ENCODE peak calls at places on chromosomes 5 and 9, in ten cellular contexts. X is MM.1S, F is A549, R is aorta, H is endothelial cell of umbilical vein, D is lower lobe of right lung, A is tibial artery, M is body of pancreas, O is spleen, T is ovary. Z is an unnamed sample.

GRCh38 chr5:58773744-58774441 is 191.0 kb downstream of the RAB3C start:
- DNase-seq in X (no peak), F (no peak), R (no peak), H (no peak), D (no peak), A (no peak), M (peak; percentile 81), O (no peak), T (peak; percentile 56), Z (no peak)

GRCh38 chr5:132114150-132115121 is 40.8 kb downstream of the CSF2 start:
- DNase-seq in X (no peak), F (no peak), R (no peak), H (no peak), D (no peak), A (no peak), M (no peak), O (no peak), T (no peak), Z (no peak)

GRCh38 chr9:750264-750967 is 91.1 kb upstream of the DMRT1 start:
- DNase-seq in X (no peak), F (no peak), R (no peak), H (no peak), D (no peak), A (peak; percentile 61), M (no peak), O (no peak), T (no peak), Z (no peak)

GRCh38 chr9:112380771-112381181 is 868 bp downstream of the HSDL2 start:
- DNase-seq in X (no peak), F (no peak), R (no peak), H (no peak), D (no peak), A (no peak), M (no peak), O (no peak), T (no peak), Z (no peak)

GRCh38 chr5:28855631-28856030 is 1817.2 kb upstream of the CDH9 start:
- DNase-seq in X (no peak), F (no peak), R (no peak), H (no peak), D (no peak), A (no peak), M (no peak), O (no peak), T (no peak), Z (no peak)

GRCh38 chr5:54720346-54720745 is 202.8 kb downstream of the SNX18 start:
- DNase-seq in X (no peak), F (no peak), R (no peak), H (no peak), D (no peak), A (no peak), M (no peak), O (no peak), T (no peak), Z (no peak)

GRCh38 chr5:93328833-93329232 is 252.2 kb downstream of the NR2F1-AS1 start:
- DNase-seq in X (no peak), F (no peak), R (no peak), H (no peak), D (no peak), A (no peak), M (no peak), O (no peak), T (no peak), Z (no peak)

GRCh38 chr5:97049175-97049574 is 93.2 kb downstream of the LIX1 start:
- DNase-seq in X (no peak), F (no peak), R (no peak), H (no peak), D (no peak), A (no peak), M (no peak), O (no peak), T (no peak), Z (no peak)

GRCh38 chr5:32251864-32252458 is 60.8 kb downstream of the MTMR12 start:
- DNase-seq in X (no peak), F (no peak), R (no peak), H (no peak), D (no peak), A (no peak), M (no peak), O (no peak), T (no peak), Z (no peak)

GRCh38 chr5:69519285-69519684 is 26.7 kb downstream of the OCLN start:
- DNase-seq in X (no peak), F (no peak), R (no peak), H (no peak), D (no peak), A (no peak), M (no peak), O (no peak), T (no peak), Z (no peak)

GRCh38 chr9:30574355-30575151 is 1809.9 kb upstream of the ACO1 start:
- DNase-seq in X (no peak), F (no peak), R (no peak), H (no peak), D (peak; percentile 30), A (no peak), M (peak; percentile 10), O (peak; percentile 62), T (peak; percentile 3), Z (no peak)

GRCh38 chr5:174459071-174459702 is 265.2 kb upstream of the MSX2 start:
- DNase-seq in X (no peak), F (no peak), R (no peak), H (no peak), D (no peak), A (no peak), M (no peak), O (no peak), T (no peak), Z (peak; percentile 51)
- H3K4me1 ChIP-seq in X (no peaks in the 10 kb centered on the region), F (no peaks in the 10 kb centered on the region), R (no peaks in the 10 kb centered on the region), H (no peaks in the 10 kb centered on the region), D (no peaks in the 10 kb centered on the region), A (no peaks in the 10 kb centered on the region), M (peaks cover 8% of the 10 kb centered on the region), O (no peaks in the 10 kb centered on the region), T (no peaks in the 10 kb centered on the region), Z (peaks cover 78% of the 10 kb centered on the region)

DNA sequence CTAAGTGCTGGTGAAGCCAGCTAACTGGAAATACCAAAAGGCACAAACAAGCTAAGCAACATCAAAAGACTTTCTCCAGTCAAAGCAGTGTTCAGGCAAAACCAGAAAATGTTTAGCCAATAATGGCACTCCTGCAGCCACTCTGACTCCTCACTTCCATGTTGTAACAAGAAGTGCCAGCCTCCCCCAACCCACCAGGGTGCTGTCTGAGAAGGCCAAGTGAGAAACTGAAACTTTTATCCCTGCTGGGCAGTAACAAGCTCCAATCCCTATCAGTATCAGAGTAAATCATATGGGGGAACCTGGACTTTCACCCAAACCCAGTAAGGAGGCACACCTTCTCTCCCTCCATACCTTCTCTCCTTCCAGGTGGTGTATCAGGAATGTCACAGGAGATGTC is 414.8 kb upstream of the NMUR2 start:
- DNase-seq in X (no peak), F (no peak), R (no peak), H (no peak), D (no peak), A (no peak), M (no peak), O (no peak), T (no peak), Z (no peak)
- H3K4me3 ChIP-seq in X (no peak overlapping the region), F (no peak overlapping the region), R (no peak overlapping the region), H (no peak overlapping the region), D (no peak overlapping the region), A (no peak overlapping the region), M (no peak overlapping the region), O (no peak overlapping the region), T (no peak overlapping the region), Z (no peak overlapping the region)

GRCh38 chr9:136597141-136597885 is 51.5 kb upstream of the NOTCH1 start:
- DNase-seq in X (no peak), F (no peak), R (no peak), H (no peak), D (no peak), A (no peak), M (no peak), O (no peak), T (no peak), Z (no peak)

GRCh38 chr9:136596630-136597031 is 50.8 kb upstream of the NOTCH1 start:
- DNase-seq in X (no peak), F (no peak), R (no peak), H (no peak), D (no peak), A (no peak), M (no peak), O (no peak), T (no peak), Z (no peak)

GRCh38 chr9:136594492-136594891 is 48.6 kb upstream of the NOTCH1 start:
- DNase-seq in X (no peak), F (no peak), R (no peak), H (no peak), D (no peak), A (no peak), M (no peak), O (no peak), T (no peak), Z (no peak)

GRCh38 chr9:136595245-136596218 is 49.7 kb upstream of the NOTCH1 start:
- DNase-seq in X (no peak), F (no peak), R (no peak), H (no peak), D (no peak), A (no peak), M (no peak), O (no peak), T (no peak), Z (no peak)

GRCh38 chr9:136596219-136596616 is 50.4 kb upstream of the NOTCH1 start:
- DNase-seq in X (no peak), F (no peak), R (no peak), H (no peak), D (no peak), A (no peak), M (no peak), O (no peak), T (no peak), Z (no peak)
- H3K4me1 ChIP-seq in X (no peaks in the 10 kb centered on the region), F (peaks cover 20% of the 10 kb centered on the region), R (no peaks in the 10 kb centered on the region), H (no peaks in the 10 kb centered on the region), D (peaks cover 3% of the 10 kb centered on the region), A (no peaks in the 10 kb centered on the region), M (peaks cover 19% of the 10 kb centered on the region), O (peaks cover 15% of the 10 kb centered on the region), T (no peaks in the 10 kb centered on the region), Z (peaks cover 9% of the 10 kb centered on the region)

GRCh38 chr5:175697846-175698245 is 40.0 kb downstream of the HRH2 start:
- DNase-seq in X (no peak), F (no peak), R (peak; percentile 38), H (no peak), D (no peak), A (peak; percentile 28), M (no peak), O (peak; percentile 65), T (no peak), Z (peak; percentile 23)

GRCh38 chr5:175695161-175696126 is 37.6 kb downstream of the HRH2 start:
- DNase-seq in X (no peak), F (no peak), R (peak; percentile 30), H (no peak), D (no peak), A (peak; percentile 56), M (no peak), O (peak; percentile 73), T (no peak), Z (no peak)

GRCh38 chr5:175696855-175697198 is 39.0 kb downstream of the HRH2 start:
- DNase-seq in X (no peak), F (no peak), R (no peak), H (no peak), D (no peak), A (no peak), M (no peak), O (no peak), T (no peak), Z (no peak)

GRCh38 chr5:175694371-175695160 is 36.7 kb downstream of the HRH2 start:
- DNase-seq in X (no peak), F (no peak), R (peak; percentile 51), H (no peak), D (no peak), A (peak; percentile 60), M (no peak), O (peak; percentile 74), T (no peak), Z (no peak)

GRCh38 chr5:175696139-175696854 is 38.4 kb downstream of the HRH2 start:
- DNase-seq in X (no peak), F (peak; percentile 29), R (peak; percentile 94), H (no peak), D (peak; percentile 90), A (peak; percentile 85), M (peak; percentile 33), O (peak; percentile 94), T (no peak), Z (peak; percentile 57)
- H3K4me3 ChIP-seq in X (no peak overlapping the region), F (no peak overlapping the region), R (no peak overlapping the region), H (no peak overlapping the region), D (no peak overlapping the region), A (no peak overlapping the region), M (no peak overlapping the region), O (no peak overlapping the region), T (no peak overlapping the region), Z (no peak overlapping the region)

Z was measured in Caco-2.